ENCODE peak calls at places on chromosomes 4 and X, in five cellular contexts. O is WTC11, P is H1, T is HepG2, C is GM12878. F is an unnamed sample.

GRCh38 chrX:147917700-147918694 is 6.3 kb downstream of the FMR1 start:
- DNase-seq in P (no peak), T (no peak), O (no peak), C (peak; percentile 26), F (peak; percentile 19)

GRCh38 chr4:157222764-157223145 is 2.2 kb downstream of the GRIA2 start:
- DNase-seq in T (no peak), P (no peak), O (no peak), C (no peak), F (no peak)

GRCh38 chrX:22629105-22629725 is 356.5 kb downstream of the CBLL2 start:
- DNase-seq in C (no peak), P (no peak), O (no peak), T (no peak), F (no peak)

GRCh38 chrX:14398725-14399124 is 130.6 kb upstream of the GLRA2 start:
- DNase-seq in C (no peak), T (no peak), O (no peak), P (no peak), F (no peak)

GRCh38 chr4:186557486-186557885 is 2.1 kb upstream of the MTNR1A start:
- DNase-seq in O (no peak), T (no peak), P (no peak), C (no peak), F (no peak)

GRCh38 chr4:139556735-139557505 is 901 bp upstream of the SETD7 start:
- DNase-seq in O (peak; percentile 49), P (no peak), T (no peak), C (no peak), F (no peak)

GRCh38 chr4:156553659-156554058 is 417.9 kb downstream of the PDGFC start:
- DNase-seq in T (no peak), P (no peak), O (no peak), C (no peak), F (no peak)

GRCh38 chr4:71773004-71773403 is 10.9 kb downstream of the GC start:
- DNase-seq in P (no peak), T (peak; percentile 2), C (no peak), O (no peak), F (no peak)

GRCh38 chr4:42656986-42657792 is at the start of gene ATP8A1:
- DNase-seq in T (peak; percentile 66), O (peak; percentile 94), P (peak; percentile 70), C (no peak), F (peak; percentile 91)

GRCh38 chr4:187608001-187608421 is 387.6 kb upstream of the ZFP42 start:
- DNase-seq in O (no peak), C (no peak), P (no peak), T (no peak), F (no peak)

DNA sequence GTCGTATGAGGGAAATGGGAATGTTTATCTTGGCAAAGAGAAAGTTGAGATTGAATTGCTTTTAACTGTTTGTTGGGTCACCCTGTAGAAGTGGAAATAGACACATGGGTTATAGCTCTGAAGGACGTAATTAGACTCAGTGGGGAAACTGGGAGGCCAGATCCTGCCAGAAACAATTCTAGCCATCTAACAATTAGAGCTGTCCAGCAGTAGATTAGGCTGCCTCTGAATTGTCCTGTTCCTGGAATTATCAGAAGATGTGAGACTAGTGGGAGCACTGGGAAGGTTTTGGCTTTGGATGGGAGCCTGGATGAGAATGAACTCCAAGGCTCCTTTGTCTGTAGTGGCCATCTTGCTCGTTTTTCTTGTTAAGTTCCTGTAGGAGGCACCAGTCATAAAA is 61.9 kb upstream of the IGFBP7 start:
- DNase-seq in T (no peak), C (no peak), P (no peak), O (no peak), F (no peak)
- TF ChIP-seq ATF2 in T (no peak), C (no peak), P (no peak), O (no peak), F (no peak)

DNA sequence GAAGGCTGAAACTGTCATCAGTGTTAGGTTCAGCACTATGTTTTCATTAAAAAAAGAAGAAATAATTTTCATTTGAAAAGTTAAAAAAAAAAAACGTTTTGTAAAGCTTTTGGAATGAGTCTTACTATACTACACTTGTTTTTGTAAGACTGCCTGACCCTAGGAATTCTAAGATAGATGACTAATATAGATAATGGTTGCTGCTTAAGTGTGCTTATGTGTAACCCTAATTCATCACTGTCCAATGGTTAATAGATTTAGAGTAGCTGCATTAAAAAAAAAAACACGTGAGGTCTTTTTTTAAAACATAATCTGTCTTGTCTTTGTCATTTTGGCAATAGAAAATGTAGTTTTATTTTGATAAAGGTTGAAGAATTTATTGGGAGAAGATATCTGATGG is 323.3 kb downstream of the IL1RAPL1 start:
- DNase-seq in P (no peak), T (no peak), O (no peak), C (no peak), F (no peak)
- TF ChIP-seq ATF2 in P (no peak), T (no peak), O (no peak), C (no peak), F (no peak)

DNA sequence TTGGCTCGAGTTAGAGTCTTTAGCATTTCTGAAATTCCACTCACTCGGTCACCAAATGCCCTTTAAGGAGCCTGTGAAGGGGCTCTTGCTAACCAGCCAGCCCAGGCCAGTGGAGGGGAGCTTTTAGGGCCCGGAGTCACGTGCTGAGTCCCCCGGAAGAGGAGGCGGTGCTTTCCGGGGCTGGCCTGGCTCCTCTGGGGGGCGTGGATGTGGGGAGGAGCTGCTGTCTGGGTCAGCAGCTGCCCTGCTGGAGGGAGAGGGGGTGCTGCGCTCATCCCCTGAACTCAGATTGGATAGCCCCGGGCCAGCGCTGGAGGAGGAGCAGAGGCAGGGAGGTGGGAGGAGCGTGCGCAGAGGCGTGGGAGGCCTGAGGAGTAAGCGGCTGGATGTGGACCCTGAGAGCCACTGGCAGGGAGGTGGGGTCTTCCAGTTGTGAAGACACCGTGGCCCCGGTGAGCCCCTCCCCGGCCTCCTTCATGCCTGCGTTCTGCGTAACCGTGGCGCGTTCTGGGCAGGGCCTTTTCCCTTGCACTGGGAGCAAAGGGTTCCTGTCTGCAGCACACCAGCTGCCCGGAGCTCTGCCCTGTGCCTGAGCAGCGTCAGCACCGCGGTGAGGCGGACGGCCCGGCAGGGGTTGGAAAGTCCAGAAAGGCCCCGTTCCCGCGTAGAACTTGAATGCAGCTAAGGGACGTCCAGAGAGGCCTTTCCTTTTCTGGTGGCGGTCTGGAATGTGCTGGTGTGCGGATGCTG is 19.7 kb downstream of the MAEA start:
- DNase-seq in T (peak; percentile 91), P (peak; percentile 88), C (peak; percentile 28), O (peak; percentile 95), F (peak; percentile 89)
- TF ChIP-seq ATF2 in T (no peak), P (no peak), C (no peak), O (no peak), F (no peak)

DNA sequence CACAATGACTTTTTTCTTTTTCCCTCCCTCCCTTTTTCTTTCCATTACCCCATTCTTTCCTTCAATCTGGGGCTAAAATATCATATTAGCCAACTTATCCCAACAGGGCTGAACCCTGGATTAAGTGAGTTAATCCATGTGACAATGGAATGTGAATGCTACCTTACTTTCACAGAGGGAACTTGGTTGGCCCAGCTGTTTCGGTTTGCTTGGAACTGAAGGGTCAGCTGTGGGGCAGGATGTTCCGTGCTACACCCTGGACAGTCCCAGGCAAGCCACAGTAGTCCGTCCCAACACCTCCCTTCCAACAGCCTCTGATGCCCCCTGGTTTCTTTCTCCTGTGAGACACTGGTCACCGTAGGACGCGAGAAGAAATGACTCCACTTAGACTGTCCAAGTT is 95.0 kb upstream of the STS start:
- DNase-seq in C (no peak), O (no peak), T (no peak), P (no peak), F (no peak)
- TF ChIP-seq ATF2 in C (no peak), O (no peak), T (no peak), P (no peak), F (no peak)

DNA sequence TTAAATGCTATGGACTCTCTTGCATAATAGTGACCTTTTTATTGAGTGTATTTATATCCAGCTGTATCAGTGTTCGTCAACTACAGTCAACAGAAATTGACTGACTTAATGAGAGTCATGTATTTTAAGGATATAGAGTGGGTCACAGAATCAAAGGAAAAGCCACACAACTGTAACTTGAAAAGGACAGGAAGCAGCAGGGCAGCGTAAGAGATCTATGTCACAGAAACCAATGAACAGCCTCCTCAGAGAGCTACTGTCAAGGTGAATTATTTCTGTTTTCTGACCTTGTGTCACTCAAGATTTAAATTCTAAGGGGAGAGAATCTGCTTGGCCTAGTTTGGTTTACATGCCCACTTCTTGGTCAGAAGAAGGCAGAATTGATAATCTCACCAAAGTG is 94.1 kb upstream of the FRAS1 start:
- DNase-seq in T (no peak), P (no peak), C (no peak), O (no peak), F (no peak)
- TF ChIP-seq ATF2 in T (no peak), P (no peak), C (no peak), O (no peak), F (no peak)

GRCh38 chr4:84855774-84856173 is 110.7 kb downstream of the WDFY3 start:
- DNase-seq in C (no peak), O (no peak), P (no peak), T (peak; percentile 18), F (no peak)

GRCh38 chr4:84862064-84862463 is 104.4 kb downstream of the WDFY3 start:
- DNase-seq in P (no peak), O (no peak), C (no peak), T (no peak), F (no peak)

GRCh38 chr4:84852081-84852480 is 114.4 kb downstream of the WDFY3 start:
- DNase-seq in P (no peak), O (no peak), T (no peak), C (no peak), F (no peak)

GRCh38 chr4:84857296-84857695 is 109.2 kb downstream of the WDFY3 start:
- DNase-seq in P (no peak), O (no peak), T (no peak), C (no peak), F (no peak)

GRCh38 chr4:84856468-84856867 is 110.0 kb downstream of the WDFY3 start:
- DNase-seq in T (no peak), C (no peak), P (no peak), O (no peak), F (no peak)
- TF ChIP-seq ATF2 in T (no peak), C (no peak), P (no peak), O (no peak), F (no peak)

DNA sequence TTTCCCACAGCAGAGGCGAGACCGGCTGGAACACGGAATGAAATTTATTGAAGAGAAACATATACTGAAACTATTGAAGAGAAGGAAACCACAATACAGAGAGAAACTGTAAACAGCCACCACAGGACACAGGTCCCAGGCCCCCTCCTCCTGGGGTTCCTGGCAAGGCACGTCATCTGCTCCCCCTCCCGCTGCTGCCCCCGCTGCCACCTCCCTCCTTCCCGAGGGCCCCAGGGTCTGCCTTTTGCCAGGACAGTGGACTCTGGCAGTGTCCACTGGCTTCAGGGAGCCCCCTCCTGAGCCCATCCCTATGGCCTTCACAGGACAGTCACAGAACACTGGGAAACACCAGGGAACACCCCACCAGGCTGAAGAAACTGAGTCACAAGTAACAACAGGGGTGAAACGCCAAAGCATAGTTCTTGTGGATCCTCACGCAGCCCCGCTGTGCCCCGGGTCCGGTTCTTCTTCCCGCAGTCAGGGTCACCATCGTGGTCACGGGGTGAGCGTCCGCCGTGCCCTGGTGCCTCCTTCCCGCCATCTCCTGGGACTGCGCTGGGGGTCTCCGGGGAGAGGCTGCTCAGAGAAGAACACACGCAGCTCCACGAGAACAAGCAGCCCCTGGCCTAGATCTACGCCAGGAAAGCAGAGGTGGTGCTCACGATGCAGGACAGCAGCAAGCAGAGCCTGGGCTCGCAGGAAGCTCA is 5.4 kb downstream of the PNMA6E start:
- DNase-seq in O (no peak), C (no peak), P (no peak), T (no peak), F (no peak)
- TF ChIP-seq ATF2 in O (no peak), C (no peak), P (no peak), T (no peak), F (no peak)